ENCODE peak calls at places on chromosomes 7 and 10, in eight cellular contexts. Q, F, J, R, N, I, V and O are unnamed samples.
A peak's percentile ranks its signal among the peaks of the same experiment; 100 is the strongest.

GRCh38 chr7:82223580-82223979 is 220.0 kb downstream of the CACNA2D1 start:
- DNase-seq in N (no peak), Q (no peak), J (no peak), V (no peak), F (no peak), I (no peak), R (no peak), O (no peak)

GRCh38 chr10:73995035-73995358 is 2.9 kb upstream of the VCL start:
- DNase-seq in V (no peak), N (no peak), F (no peak), R (no peak), Q (no peak), I (no peak), J (no peak), O (no peak)

GRCh38 chr10:44185315-44185666 is 199.6 kb downstream of the CXCL12 start:
- DNase-seq in R (no peak), J (no peak), N (no peak), V (no peak), Q (no peak), F (no peak), I (no peak), O (no peak)

GRCh38 chr7:6448943-6449543 is 1.3 kb upstream of the DAGLB start:
- DNase-seq in V (no peak), J (no peak), F (no peak), I (no peak), N (no peak), R (no peak), Q (no peak), O (no peak)

GRCh38 chr10:79375321-79376077 is 28.2 kb downstream of the PPIF start:
- DNase-seq in F (no peak), Q (no peak), V (peak; percentile 41), R (peak; percentile 61), N (peak; percentile 43), I (no peak), J (peak; percentile 18), O (peak; percentile 66)

GRCh38 chr10:102675887-102676616 is 31.8 kb downstream of the TRIM8 start:
- DNase-seq in R (peak; percentile 65), I (peak; percentile 63), F (peak; percentile 95), J (no peak), N (peak; percentile 84), V (peak; percentile 95), Q (no peak), O (peak; percentile 95)

GRCh38 chr7:131581241-131582157 is 25.1 kb upstream of the PODXL start:
- DNase-seq in R (no peak), N (no peak), V (no peak), F (no peak), I (no peak), J (peak; percentile 71), Q (no peak), O (no peak)

GRCh38 chr10:63573068-63573697 is 52.0 kb downstream of the REEP3 start:
- DNase-seq in J (no peak), F (no peak), V (no peak), N (peak; percentile 51), Q (no peak), I (peak; percentile 59), R (no peak), O (peak; percentile 87)

GRCh38 chr10:13560597-13560996 is 26.2 kb upstream of the PRPF18 start:
- DNase-seq in J (no peak), Q (no peak), N (peak; percentile 62), V (peak; percentile 46), R (no peak), I (peak; percentile 48), F (peak; percentile 94), O (peak; percentile 68)

GRCh38 chr10:47008769-47009168 is 97.5 kb downstream of the PTPN20 start:
- DNase-seq in Q (no peak), J (no peak), R (no peak), N (no peak), I (no peak), V (no peak), F (peak; percentile 19), O (no peak)

GRCh38 chr10:4217653-4218052 is 432.6 kb upstream of the KLF6 start:
- DNase-seq in I (no peak), Q (no peak), J (no peak), F (no peak), N (no peak), R (no peak), V (no peak), O (no peak)

GRCh38 chr10:18162021-18162631 is 21.9 kb downstream of the CACNB2 start:
- DNase-seq in V (no peak), N (peak; percentile 76), F (no peak), Q (no peak), R (no peak), J (no peak), I (no peak), O (no peak)

GRCh38 chr10:13885238-13885990 is 298.6 kb downstream of the PRPF18 start:
- DNase-seq in V (no peak), F (no peak), J (no peak), R (no peak), I (no peak), N (no peak), Q (no peak), O (no peak)

GRCh38 chr7:151869968-151870918 is 6.7 kb downstream of the PRKAG2 start:
- DNase-seq in V (no peak), N (no peak), F (no peak), Q (no peak), I (no peak), J (no peak), R (no peak), O (no peak)

GRCh38 chr7:151872531-151873401 is 4.1 kb downstream of the PRKAG2 start:
- DNase-seq in V (no peak), Q (no peak), N (no peak), R (no peak), J (no peak), F (no peak), I (no peak), O (no peak)

GRCh38 chr7:151873402-151873965 is 3.4 kb downstream of the PRKAG2 start:
- DNase-seq in F (no peak), I (no peak), J (no peak), N (no peak), V (no peak), Q (no peak), R (peak; percentile 82), O (no peak)

GRCh38 chr7:151871189-151871735 is 5.7 kb downstream of the PRKAG2 start:
- DNase-seq in N (no peak), J (no peak), F (no peak), I (no peak), Q (no peak), R (no peak), V (no peak), O (no peak)

DNA sequence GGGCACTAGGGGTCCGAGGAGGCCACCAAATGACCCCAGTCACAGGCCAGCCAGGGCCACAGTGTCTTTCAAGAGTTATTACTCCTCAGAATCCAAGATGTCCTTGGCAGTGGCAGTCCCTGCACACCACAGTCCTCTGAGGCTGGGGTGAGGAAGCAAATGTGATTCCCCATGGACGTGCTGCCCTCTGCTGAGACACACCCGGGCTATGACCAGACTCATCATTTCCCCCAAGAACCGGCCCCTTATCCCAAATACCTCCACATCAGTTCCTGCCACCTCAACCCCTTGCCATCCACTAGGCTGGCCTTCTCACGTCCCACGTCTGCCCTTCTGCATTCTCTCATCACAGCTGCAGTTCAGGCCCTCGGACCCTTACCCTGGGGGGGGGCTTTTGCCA is 5.0 kb downstream of the PRKAG2 start:
- DNase-seq in N (peak; percentile 4), Q (no peak), V (no peak), F (no peak), R (no peak), I (no peak), J (no peak), O (no peak)
- TF ChIP-seq CTCF in N (no peak), Q (no peak), V (peak; percentile 15), F (no peak), R (no peak), I (no peak), J (no peak), O (no peak)

DNA sequence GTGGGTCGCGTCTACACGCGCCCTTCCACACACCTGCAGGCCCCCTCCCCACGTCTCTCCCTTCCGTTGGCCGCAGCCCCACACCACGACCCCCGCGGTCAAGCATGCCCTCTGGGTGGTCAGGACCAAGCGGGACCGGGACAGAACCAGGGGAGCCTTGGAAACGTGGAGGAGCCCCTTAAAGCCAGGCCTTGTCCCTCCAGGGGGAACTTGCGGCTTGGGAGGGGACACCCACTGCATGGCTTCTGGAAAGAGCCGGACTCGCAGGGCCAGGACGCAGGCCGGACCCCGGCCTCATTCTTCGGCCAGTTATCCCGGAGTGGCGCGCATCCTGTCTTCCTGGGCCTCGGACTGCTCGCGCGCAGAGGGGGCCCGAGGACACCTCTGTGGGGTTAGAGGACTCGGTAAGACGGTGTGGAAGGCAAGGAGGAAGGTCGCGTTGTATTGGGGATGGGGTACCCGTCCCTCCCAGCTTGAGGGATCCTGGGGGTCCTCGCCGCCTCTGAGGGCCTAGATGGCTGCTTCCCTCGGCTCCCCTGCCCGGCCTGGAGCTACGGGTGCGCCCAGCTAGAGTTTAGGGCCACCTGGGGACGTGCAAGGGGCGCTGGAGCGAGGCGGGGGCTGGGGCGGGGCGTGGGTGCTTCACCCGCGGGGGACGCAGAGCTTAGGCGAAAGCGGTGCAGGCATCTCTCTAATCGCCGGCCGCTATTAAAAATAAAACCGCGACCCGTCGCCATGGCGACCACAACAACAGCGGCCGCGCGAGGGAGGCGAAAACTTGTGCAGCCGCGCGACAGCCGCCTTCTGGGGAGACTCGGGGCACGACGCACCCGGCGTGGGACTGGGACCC is 1.8 kb upstream of the PDGFA start:
- DNase-seq in V (peak; percentile 48), Q (no peak), R (peak; percentile 87), F (no peak), J (peak; percentile 50), I (no peak), N (peak; percentile 19), O (peak; percentile 52)
- H3K4me3 ChIP-seq in V (peak overlapping the region; percentile 30), Q (no peak overlapping the region), R (peak overlapping the region; percentile 47), F (peak overlapping the region; percentile 32), J (peak overlapping the region; percentile 60), I (peak overlapping the region; percentile 29), N (no peak overlapping the region), O (peak overlapping the region; percentile 21)

GRCh38 chr7:20642171-20642570 is 26.7 kb downstream of the ABCB5 start:
- DNase-seq in I (no peak), J (no peak), F (no peak), Q (no peak), V (no peak), N (peak; percentile 28), R (no peak), O (peak; percentile 44)
- TF ChIP-seq CTCF in I (no peak), J (no peak), F (no peak), Q (no peak), V (no peak), N (no peak), R (no peak), O (no peak)

GRCh38 chr7:93958216-93958615 is 36.7 kb downstream of the GNG11 start:
- DNase-seq in V (no peak), N (peak; percentile 81), R (no peak), Q (no peak), I (no peak), F (no peak), J (no peak), O (peak; percentile 42)
- H3K4me3 ChIP-seq in V (no peak overlapping the region), N (no peak overlapping the region), R (no peak overlapping the region), Q (no peak overlapping the region), I (no peak overlapping the region), F (no peak overlapping the region), J (no peak overlapping the region), O (no peak overlapping the region)